ENCODE peak calls at places on chromosomes 11 and 22, in seven cellular contexts. U, W, V, O, P, X and B are unnamed samples.

GRCh38 chr22:50733521-50734342 is 4.3 kb upstream of the ACR start:
- DNase-seq in V (peak), X (peak), U (no peak), W (no peak), P (peak), O (no peak), B (peak)

GRCh38 chr22:45077286-45077685 is 67.5 kb upstream of the PHF21B start:
- DNase-seq in W (no peak), P (no peak), V (no peak), U (no peak), X (no peak), O (no peak), B (no peak)

GRCh38 chr11:118530180-118530682 is 761 bp upstream of the TMEM25 start:
- DNase-seq in V (peak), P (no peak), O (no peak), U (no peak), X (no peak), W (no peak), B (peak)

GRCh38 chr11:111762981-111763643 is 3.1 kb downstream of the PPP2R1B start:
- DNase-seq in V (no peak), O (no peak), P (no peak), U (no peak), X (no peak), W (no peak), B (no peak)

GRCh38 chr22:23752750-23753149 is 1.5 kb downstream of the VPREB3 start:
- DNase-seq in O (no peak), P (no peak), U (no peak), V (no peak), W (no peak), X (no peak), B (peak)

GRCh38 chr22:31139866-31140716 is at the start of gene PLA2G3:
- DNase-seq in X (peak), P (no peak), O (peak), V (no peak), W (no peak), U (no peak), B (peak)

GRCh38 chr22:32204856-32205722 is at the start of gene RFPL2:
- DNase-seq in O (peak), U (peak), P (peak), W (no peak), V (peak), X (peak), B (peak)

GRCh38 chr22:26438006-26438405 is 8.9 kb downstream of the ASPHD2 start:
- DNase-seq in X (no peak), P (no peak), V (no peak), O (no peak), W (no peak), U (no peak), B (no peak)

GRCh38 chr11:12900496-12900895 is 108.6 kb upstream of the RASSF10 start:
- DNase-seq in V (no peak), O (peak), X (peak), W (peak), P (no peak), U (no peak), B (no peak)

GRCh38 chr22:31650391-31650790 is 11.6 kb downstream of the PISD start:
- DNase-seq in O (peak), V (no peak), W (no peak), P (no peak), X (peak), U (no peak), B (no peak)

GRCh38 chr11:2777871-2778629 is 78.3 kb upstream of the KCNQ1OT1 start:
- DNase-seq in O (no peak), V (no peak), W (no peak), U (peak), X (no peak), P (peak), B (peak)

GRCh38 chr22:37414288-37414687 is 13.0 kb downstream of the ELFN2 start:
- DNase-seq in W (no peak), X (no peak), V (no peak), O (no peak), U (no peak), P (no peak), B (no peak)

GRCh38 chr11:67384851-67385366 is 6.9 kb upstream of the RAD9A start:
- DNase-seq in X (no peak), O (peak), W (no peak), P (no peak), V (no peak), U (no peak), B (no peak)

GRCh38 chr11:36391062-36391461 is 95.0 kb downstream of the PRR5L start:
- DNase-seq in O (no peak), V (no peak), W (no peak), U (no peak), X (no peak), P (no peak), B (no peak)

GRCh38 chr22:26453195-26453594 is 24.1 kb downstream of the ASPHD2 start:
- DNase-seq in U (no peak), P (no peak), X (no peak), O (no peak), W (no peak), V (no peak), B (no peak)

GRCh38 chr11:64035581-64035980 is at the start of gene FLRT1:
- DNase-seq in P (peak), X (no peak), W (no peak), U (no peak), O (no peak), V (no peak), B (no peak)

GRCh38 chr22:32591620-32592019 is 117.0 kb downstream of the FBXO7 start:
- DNase-seq in U (no peak), W (no peak), P (no peak), O (peak), X (peak), V (no peak), B (no peak)